ENCODE peak calls at places on chromosomes 6 and 20, in seven cellular contexts. M, B, T, Q, O, H and A are unnamed samples.
A peak's percentile ranks its signal among the peaks of the same experiment; 100 is the strongest.

GRCh38 chr20:17624070-17624469 is 54.2 kb downstream of the DSTN start:
- DNase-seq in B (peak; percentile 27), M (peak; percentile 8), T (peak; percentile 24), O (no peak), Q (no peak), H (no peak), A (peak; percentile 17)

GRCh38 chr6:132598473-132598872 is 8.9 kb upstream of the TAAR5 start:
- DNase-seq in M (no peak), B (no peak), Q (no peak), H (no peak), O (peak; percentile 7), T (no peak), A (no peak)

GRCh38 chr20:57872816-57873409 is 163.1 kb upstream of the PMEPA1 start:
- DNase-seq in B (peak; percentile 42), T (no peak), M (no peak), H (no peak), O (no peak), Q (peak; percentile 42), A (no peak)

GRCh38 chr6:29097803-29098202 is 1.5 kb upstream of the OR2J1 start:
- DNase-seq in T (no peak), O (no peak), M (no peak), Q (no peak), H (no peak), B (no peak), A (no peak)

GRCh38 chr6:157557541-157557940 is 176.6 kb downstream of the ZDHHC14 start:
- DNase-seq in H (no peak), M (no peak), B (no peak), T (no peak), O (no peak), Q (no peak), A (no peak)

GRCh38 chr6:95614094-95614493 is 36.8 kb downstream of the MANEA start:
- DNase-seq in M (no peak), T (no peak), H (peak; percentile 36), Q (no peak), B (no peak), O (no peak), A (no peak)

GRCh38 chr20:6295477-6296256 is 172.8 kb upstream of the FERMT1 start:
- DNase-seq in M (no peak), H (no peak), B (no peak), O (no peak), T (no peak), Q (no peak), A (no peak)

GRCh38 chr6:47780510-47781356 is 1.1 kb upstream of the OPN5 start:
- DNase-seq in H (peak; percentile 73), Q (no peak), O (peak; percentile 24), M (no peak), B (no peak), T (peak; percentile 35), A (no peak)

GRCh38 chr20:19661717-19662637 is 96.1 kb upstream of the RIN2 start:
- DNase-seq in B (peak; percentile 80), O (peak; percentile 53), H (peak; percentile 71), M (peak; percentile 75), T (peak; percentile 68), Q (peak; percentile 83), A (peak; percentile 73)

GRCh38 chr20:19806806-19807691 is 49.0 kb downstream of the RIN2 start:
- DNase-seq in M (no peak), H (peak; percentile 35), O (no peak), Q (no peak), T (no peak), B (peak; percentile 21), A (peak; percentile 43)

GRCh38 chr20:61486198-61486597 is 234.1 kb downstream of the CDH4 start:
- DNase-seq in M (no peak), T (no peak), O (no peak), H (no peak), B (no peak), Q (no peak), A (no peak)

GRCh38 chr6:128124713-128125112 is 223.9 kb upstream of the THEMIS start:
- DNase-seq in B (no peak), Q (no peak), H (peak; percentile 39), M (no peak), O (no peak), T (no peak), A (no peak)

GRCh38 chr6:30589754-30590358 is 18.6 kb downstream of the ABCF1 start:
- DNase-seq in B (no peak), Q (no peak), O (no peak), M (no peak), T (no peak), H (no peak), A (no peak)

GRCh38 chr6:2124260-2124709 is 121.1 kb downstream of the GMDS start:
- DNase-seq in B (no peak), H (peak; percentile 71), M (peak; percentile 16), T (no peak), Q (no peak), O (no peak), A (no peak)

GRCh38 chr6:91081452-91082067 is 494.7 kb upstream of the MAP3K7 start:
- DNase-seq in Q (no peak), T (no peak), B (no peak), H (peak; percentile 52), M (no peak), O (peak; percentile 12), A (no peak)

GRCh38 chr6:3372912-3373554 is 83.8 kb downstream of the SLC22A23 start:
- DNase-seq in O (no peak), T (no peak), M (no peak), Q (no peak), B (peak; percentile 48), H (no peak), A (no peak)

GRCh38 chr6:147970970-147971369 is 371.7 kb upstream of the SASH1 start:
- DNase-seq in M (no peak), T (no peak), Q (no peak), H (peak; percentile 5), B (no peak), O (no peak), A (no peak)

GRCh38 chr6:43265564-43265963 is 22.3 kb downstream of the TTBK1 start:
- DNase-seq in H (no peak), Q (no peak), M (no peak), T (no peak), B (no peak), O (no peak), A (no peak)
- H3K4me3 ChIP-seq in H (no peak overlapping the region), Q (no peak overlapping the region), M (no peak overlapping the region), T (no peak overlapping the region), B (no peak overlapping the region), O (no peak overlapping the region), A (no peak overlapping the region)

GRCh38 chr6:17828149-17828548 is 121.4 kb upstream of the NUP153 start:
- DNase-seq in H (no peak), M (no peak), Q (no peak), O (no peak), B (no peak), T (no peak), A (no peak)
- H3K27me3 ChIP-seq in H (no peaks in the 10 kb centered on the region), M (no peaks in the 10 kb centered on the region), Q (no peaks in the 10 kb centered on the region), O (no peaks in the 10 kb centered on the region), B (no peaks in the 10 kb centered on the region), T (no peaks in the 10 kb centered on the region), A (no peaks in the 10 kb centered on the region)

GRCh38 chr6:44258921-44259320 is 1.6 kb upstream of the SLC35B2 start:
- DNase-seq in B (no peak), O (no peak), Q (no peak), T (no peak), H (no peak), M (no peak), A (no peak)
- H3K4me3 ChIP-seq in B (no peak overlapping the region), O (no peak overlapping the region), Q (no peak overlapping the region), T (no peak overlapping the region), H (no peak overlapping the region), M (no peak overlapping the region), A (no peak overlapping the region)

DNA sequence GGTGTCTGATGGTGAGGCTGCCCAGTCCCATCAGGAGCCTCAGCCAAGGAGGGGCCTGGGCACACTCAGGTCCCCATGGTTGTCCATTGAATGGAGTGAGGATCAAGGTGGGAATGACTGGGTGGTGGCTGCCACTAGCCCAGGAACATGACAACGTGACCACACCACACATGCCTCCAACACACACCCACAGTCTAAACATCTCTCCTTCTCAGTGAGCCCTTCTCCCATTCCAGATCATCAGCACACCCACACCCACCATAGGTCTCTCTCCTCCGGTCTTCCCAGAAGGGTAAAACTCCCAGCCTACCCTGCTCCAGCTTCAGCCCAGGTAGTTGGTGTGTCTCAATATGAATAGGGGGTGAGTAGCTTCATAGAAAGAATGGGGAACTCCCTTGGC is 5.5 kb downstream of the TCF21 start:
- DNase-seq in O (no peak), Q (no peak), T (no peak), H (no peak), M (no peak), B (no peak), A (no peak)
- H3K27me3 ChIP-seq in O (peaks cover 78% of the 10 kb centered on the region), Q (peaks cover 42% of the 10 kb centered on the region), T (no peaks in the 10 kb centered on the region), H (no peaks in the 10 kb centered on the region), M (no peaks in the 10 kb centered on the region), B (peaks cover 93% of the 10 kb centered on the region), A (peaks cover 5% of the 10 kb centered on the region)